ENCODE peak calls at places on chromosomes 13 and 19, in ten cellular contexts. One of them, this sample, is unnamed.

GRCh38 chr19:55086730-55087541 is 11.3 kb downstream of the EPS8L1 start:
- DNase-seq in vagina: no peak
- DNase-seq in fibroblast of lung: peak
- DNase-seq in heart left ventricle: peak
- DNase-seq in right cardiac atrium: peak
- DNase-seq in tibial nerve: peak
- DNase-seq in neuronal stem cell: peak
- DNase-seq in cardiac muscle cell: peak
- DNase-seq in aorta: peak
- DNase-seq in lung: peak
- DNase-seq in this sample: peak

GRCh38 chr13:27959976-27960361 is 9.1 kb downstream of the CDX2 start:
- DNase-seq in vagina: no peak
- DNase-seq in fibroblast of lung: no peak
- DNase-seq in heart left ventricle: no peak
- DNase-seq in right cardiac atrium: no peak
- DNase-seq in tibial nerve: no peak
- DNase-seq in neuronal stem cell: no peak
- DNase-seq in cardiac muscle cell: no peak
- DNase-seq in aorta: no peak
- DNase-seq in lung: no peak
- DNase-seq in this sample: no peak

GRCh38 chr19:29724102-29724641 is 9.1 kb upstream of the C19orf12 start:
- DNase-seq in vagina: no peak
- DNase-seq in fibroblast of lung: peak
- DNase-seq in heart left ventricle: no peak
- DNase-seq in right cardiac atrium: no peak
- DNase-seq in tibial nerve: no peak
- DNase-seq in neuronal stem cell: peak
- DNase-seq in cardiac muscle cell: peak
- DNase-seq in aorta: no peak
- DNase-seq in lung: no peak
- DNase-seq in this sample: no peak

GRCh38 chr13:66723606-66724005 is 506.5 kb downstream of the PCDH9 start:
- DNase-seq in vagina: no peak
- DNase-seq in fibroblast of lung: no peak
- DNase-seq in heart left ventricle: no peak
- DNase-seq in right cardiac atrium: no peak
- DNase-seq in tibial nerve: no peak
- DNase-seq in neuronal stem cell: no peak
- DNase-seq in cardiac muscle cell: no peak
- DNase-seq in aorta: no peak
- DNase-seq in lung: no peak
- DNase-seq in this sample: no peak

GRCh38 chr13:65656740-65657329 is 1573.3 kb downstream of the PCDH9 start:
- DNase-seq in vagina: no peak
- DNase-seq in fibroblast of lung: peak
- DNase-seq in heart left ventricle: no peak
- DNase-seq in right cardiac atrium: no peak
- DNase-seq in tibial nerve: no peak
- DNase-seq in neuronal stem cell: no peak
- DNase-seq in cardiac muscle cell: peak
- DNase-seq in aorta: no peak
- DNase-seq in lung: no peak
- DNase-seq in this sample: no peak

GRCh38 chr13:34458756-34459462 is 483.2 kb upstream of the NBEA start:
- DNase-seq in vagina: no peak
- DNase-seq in fibroblast of lung: no peak
- DNase-seq in heart left ventricle: peak
- DNase-seq in right cardiac atrium: no peak
- DNase-seq in tibial nerve: no peak
- DNase-seq in neuronal stem cell: no peak
- DNase-seq in cardiac muscle cell: peak
- DNase-seq in aorta: no peak
- DNase-seq in lung: no peak
- DNase-seq in this sample: no peak

GRCh38 chr13:99626461-99627082 is 125.3 kb downstream of the TM9SF2 start:
- DNase-seq in vagina: no peak
- DNase-seq in fibroblast of lung: peak
- DNase-seq in heart left ventricle: no peak
- DNase-seq in right cardiac atrium: no peak
- DNase-seq in tibial nerve: no peak
- DNase-seq in neuronal stem cell: no peak
- DNase-seq in cardiac muscle cell: peak
- DNase-seq in aorta: no peak
- DNase-seq in lung: no peak
- DNase-seq in this sample: no peak

GRCh38 chr13:74372511-74372910 is 238.3 kb upstream of the KLF12 start:
- DNase-seq in vagina: no peak
- DNase-seq in fibroblast of lung: peak
- DNase-seq in heart left ventricle: no peak
- DNase-seq in right cardiac atrium: no peak
- DNase-seq in tibial nerve: no peak
- DNase-seq in neuronal stem cell: no peak
- DNase-seq in cardiac muscle cell: no peak
- DNase-seq in aorta: no peak
- DNase-seq in lung: no peak
- DNase-seq in this sample: no peak

GRCh38 chr13:51797664-51798488 is 6.1 kb downstream of the DHRS12 start:
- DNase-seq in vagina: no peak
- DNase-seq in fibroblast of lung: peak
- DNase-seq in heart left ventricle: no peak
- DNase-seq in right cardiac atrium: no peak
- DNase-seq in tibial nerve: no peak
- DNase-seq in neuronal stem cell: peak
- DNase-seq in cardiac muscle cell: peak
- DNase-seq in aorta: no peak
- DNase-seq in lung: peak
- DNase-seq in this sample: peak

GRCh38 chr13:89726690-89727435 is 1620.6 kb upstream of the MIR17HG start:
- DNase-seq in vagina: no peak
- DNase-seq in fibroblast of lung: peak
- DNase-seq in heart left ventricle: no peak
- DNase-seq in right cardiac atrium: no peak
- DNase-seq in tibial nerve: no peak
- DNase-seq in neuronal stem cell: no peak
- DNase-seq in cardiac muscle cell: peak
- DNase-seq in aorta: no peak
- DNase-seq in lung: no peak
- DNase-seq in this sample: no peak

GRCh38 chr13:50588736-50589135 is 254.8 kb downstream of the DLEU7 start:
- DNase-seq in vagina: no peak
- DNase-seq in fibroblast of lung: peak
- DNase-seq in heart left ventricle: no peak
- DNase-seq in right cardiac atrium: no peak
- DNase-seq in tibial nerve: no peak
- DNase-seq in neuronal stem cell: no peak
- DNase-seq in cardiac muscle cell: no peak
- DNase-seq in aorta: no peak
- DNase-seq in lung: no peak
- DNase-seq in this sample: no peak

GRCh38 chr13:100176781-100177389 is 88.0 kb downstream of the PCCA start:
- DNase-seq in vagina: no peak
- DNase-seq in fibroblast of lung: peak
- DNase-seq in heart left ventricle: no peak
- DNase-seq in right cardiac atrium: no peak
- DNase-seq in tibial nerve: no peak
- DNase-seq in neuronal stem cell: no peak
- DNase-seq in cardiac muscle cell: peak
- DNase-seq in aorta: no peak
- DNase-seq in lung: no peak
- DNase-seq in this sample: no peak

GRCh38 chr13:40058757-40059236 is 403.3 kb downstream of the COG6 start:
- DNase-seq in vagina: no peak
- DNase-seq in fibroblast of lung: peak
- DNase-seq in heart left ventricle: no peak
- DNase-seq in right cardiac atrium: no peak
- DNase-seq in tibial nerve: no peak
- DNase-seq in neuronal stem cell: no peak
- DNase-seq in cardiac muscle cell: peak
- DNase-seq in aorta: no peak
- DNase-seq in lung: no peak
- DNase-seq in this sample: no peak

GRCh38 chr19:54739587-54740497 is 1.5 kb downstream of the KIR2DL3 start:
- DNase-seq in vagina: no peak
- DNase-seq in fibroblast of lung: no peak
- DNase-seq in heart left ventricle: no peak
- DNase-seq in right cardiac atrium: no peak
- DNase-seq in tibial nerve: no peak
- DNase-seq in neuronal stem cell: no peak
- DNase-seq in cardiac muscle cell: no peak
- DNase-seq in aorta: no peak
- DNase-seq in lung: no peak
- DNase-seq in this sample: no peak

GRCh38 chr19:919157-920050 is 2.3 kb downstream of the KISS1R start:
- DNase-seq in vagina: no peak
- DNase-seq in fibroblast of lung: no peak
- DNase-seq in heart left ventricle: no peak
- DNase-seq in right cardiac atrium: no peak
- DNase-seq in tibial nerve: no peak
- DNase-seq in neuronal stem cell: no peak
- DNase-seq in cardiac muscle cell: no peak
- DNase-seq in aorta: peak
- DNase-seq in lung: no peak
- DNase-seq in this sample: no peak

GRCh38 chr19:51698296-51698695 is 5.2 kb downstream of the SPACA6 start:
- DNase-seq in vagina: no peak
- DNase-seq in fibroblast of lung: peak
- DNase-seq in heart left ventricle: no peak
- DNase-seq in right cardiac atrium: no peak
- DNase-seq in tibial nerve: no peak
- DNase-seq in neuronal stem cell: no peak
- DNase-seq in cardiac muscle cell: no peak
- DNase-seq in aorta: no peak
- DNase-seq in lung: no peak
- DNase-seq in this sample: no peak

GRCh38 chr19:47487551-47488515 is 3.8 kb upstream of the KPTN start:
- DNase-seq in vagina: no peak
- DNase-seq in fibroblast of lung: no peak
- DNase-seq in heart left ventricle: no peak
- DNase-seq in right cardiac atrium: no peak
- DNase-seq in tibial nerve: no peak
- DNase-seq in neuronal stem cell: no peak
- DNase-seq in cardiac muscle cell: no peak
- DNase-seq in aorta: no peak
- DNase-seq in lung: no peak
- DNase-seq in this sample: no peak

DNA sequence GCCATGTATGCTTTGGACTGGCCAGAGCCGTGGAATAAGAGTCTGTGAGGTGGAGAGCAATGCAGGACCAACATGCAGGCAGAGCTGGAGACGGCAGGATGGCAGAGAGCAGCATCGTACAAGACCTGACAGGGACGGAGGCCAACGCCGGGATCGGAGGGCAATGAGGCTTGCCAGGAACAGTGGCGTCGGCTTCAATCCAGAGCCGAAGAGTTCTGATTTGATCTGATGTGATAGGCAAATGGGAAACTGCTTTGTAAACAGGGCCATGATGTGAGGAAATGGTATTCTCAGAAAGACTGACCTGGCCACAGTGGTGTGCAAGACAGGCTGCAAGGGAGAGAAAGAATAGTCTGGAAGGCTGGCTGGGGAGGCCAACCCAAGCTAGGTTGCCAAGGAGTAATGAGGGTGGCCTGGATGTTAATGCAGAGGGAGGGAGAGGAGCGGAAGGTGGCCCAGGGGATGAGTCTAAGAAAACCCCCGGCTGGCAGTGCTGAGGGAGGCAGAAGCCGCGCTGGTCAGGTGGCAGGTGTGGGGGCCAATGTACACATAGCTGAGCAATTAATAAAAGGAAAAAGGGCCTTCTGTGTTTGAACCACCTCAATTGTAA is 26.7 kb downstream of the RCBTB2 start:
- DNase-seq in vagina: no peak
- DNase-seq in fibroblast of lung: no peak
- DNase-seq in heart left ventricle: no peak
- DNase-seq in right cardiac atrium: no peak
- DNase-seq in tibial nerve: no peak
- DNase-seq in neuronal stem cell: no peak
- DNase-seq in cardiac muscle cell: no peak
- DNase-seq in aorta: peak
- DNase-seq in lung: no peak
- DNase-seq in this sample: no peak
- H3K27ac ChIP-seq in vagina: peak
- H3K27ac ChIP-seq in fibroblast of lung: peak
- H3K27ac ChIP-seq in heart left ventricle: peak
- H3K27ac ChIP-seq in right cardiac atrium: peak
- H3K27ac ChIP-seq in tibial nerve: peak
- H3K27ac ChIP-seq in neuronal stem cell: no peak
- H3K27ac ChIP-seq in cardiac muscle cell: no peak
- H3K27ac ChIP-seq in aorta: peak
- H3K27ac ChIP-seq in lung: peak
- H3K27ac ChIP-seq in this sample: peak

GRCh38 chr19:57025491-57025890 is 94.3 kb upstream of the USP29 start:
- DNase-seq in vagina: no peak
- DNase-seq in fibroblast of lung: no peak
- DNase-seq in heart left ventricle: no peak
- DNase-seq in right cardiac atrium: no peak
- DNase-seq in tibial nerve: no peak
- DNase-seq in neuronal stem cell: no peak
- DNase-seq in cardiac muscle cell: no peak
- DNase-seq in aorta: no peak
- DNase-seq in lung: no peak
- DNase-seq in this sample: no peak
- H3K4me3 ChIP-seq in vagina: no peak
- H3K4me3 ChIP-seq in fibroblast of lung: no peak
- H3K4me3 ChIP-seq in heart left ventricle: no peak
- H3K4me3 ChIP-seq in right cardiac atrium: no peak
- H3K4me3 ChIP-seq in tibial nerve: no peak
- H3K4me3 ChIP-seq in neuronal stem cell: no peak
- H3K4me3 ChIP-seq in cardiac muscle cell: no peak
- H3K4me3 ChIP-seq in aorta: no peak
- H3K4me3 ChIP-seq in lung: no peak
- H3K4me3 ChIP-seq in this sample: no peak

DNA sequence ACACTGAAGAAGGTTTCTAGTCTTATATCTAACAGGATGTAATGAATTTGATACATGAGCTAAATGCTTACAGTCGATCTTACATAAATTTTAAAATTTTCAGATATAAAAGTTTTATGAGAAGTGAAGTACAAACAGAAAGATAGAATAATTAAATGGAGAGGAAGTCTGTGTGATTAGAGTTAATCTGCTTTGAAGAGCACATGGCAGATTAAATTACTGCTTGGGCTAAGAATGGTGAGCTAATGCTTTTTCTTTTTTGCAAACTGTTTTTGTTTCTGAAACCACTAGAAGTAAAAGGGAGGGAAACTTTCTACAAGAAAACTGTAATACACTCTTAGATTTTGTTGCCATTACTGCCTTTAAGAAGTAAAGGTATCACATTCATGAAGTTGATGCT is 96.3 kb upstream of the SPRY2 start:
- DNase-seq in vagina: no peak
- DNase-seq in fibroblast of lung: no peak
- DNase-seq in heart left ventricle: no peak
- DNase-seq in right cardiac atrium: no peak
- DNase-seq in tibial nerve: no peak
- DNase-seq in neuronal stem cell: no peak
- DNase-seq in cardiac muscle cell: no peak
- DNase-seq in aorta: no peak
- DNase-seq in lung: no peak
- DNase-seq in this sample: no peak
- H3K27ac ChIP-seq in vagina: peak
- H3K27ac ChIP-seq in fibroblast of lung: no peak
- H3K27ac ChIP-seq in heart left ventricle: peak
- H3K27ac ChIP-seq in right cardiac atrium: no peak
- H3K27ac ChIP-seq in tibial nerve: peak
- H3K27ac ChIP-seq in neuronal stem cell: no peak
- H3K27ac ChIP-seq in cardiac muscle cell: no peak
- H3K27ac ChIP-seq in aorta: no peak
- H3K27ac ChIP-seq in lung: no peak
- H3K27ac ChIP-seq in this sample: peak

GRCh38 chr13:23432589-23432988 is 913 bp downstream of the SACS start:
- DNase-seq in vagina: no peak
- DNase-seq in fibroblast of lung: peak
- DNase-seq in heart left ventricle: no peak
- DNase-seq in right cardiac atrium: no peak
- DNase-seq in tibial nerve: no peak
- DNase-seq in neuronal stem cell: no peak
- DNase-seq in cardiac muscle cell: no peak
- DNase-seq in aorta: no peak
- DNase-seq in lung: no peak
- DNase-seq in this sample: no peak
- H3K4me3 ChIP-seq in vagina: no peak
- H3K4me3 ChIP-seq in fibroblast of lung: peak
- H3K4me3 ChIP-seq in heart left ventricle: peak
- H3K4me3 ChIP-seq in right cardiac atrium: peak
- H3K4me3 ChIP-seq in tibial nerve: no peak
- H3K4me3 ChIP-seq in neuronal stem cell: peak
- H3K4me3 ChIP-seq in cardiac muscle cell: peak
- H3K4me3 ChIP-seq in aorta: peak
- H3K4me3 ChIP-seq in lung: no peak
- H3K4me3 ChIP-seq in this sample: no peak